ENCODE peak calls at places on chromosome 11, in eight cellular contexts. X is A549, Z is GM12878, S is IMR-90, P is H1, O is HepG2, W is K562, I is SK-N-SH. J is an unnamed sample.
A peak's percentile ranks its signal among the peaks of the same experiment; 100 is the strongest.

GRCh38 chr11:59173080-59173963 is 1.4 kb downstream of the DTX4 start:
- DNase-seq in S (peak; percentile 30), P (peak; percentile 69), I (peak; percentile 36), Z (no peak), W (no peak), X (no peak), O (peak; percentile 13), J (no peak)

GRCh38 chr11:16982256-16982671 is 31.9 kb downstream of the PLEKHA7 start:
- DNase-seq in Z (no peak), X (no peak), I (no peak), O (peak; percentile 71), P (no peak), S (no peak), W (no peak), J (no peak)

GRCh38 chr11:77879218-77879617 is 58.3 kb downstream of the AAMDC start:
- DNase-seq in P (no peak), S (peak; percentile 50), I (no peak), X (no peak), O (no peak), Z (peak; percentile 3), W (no peak), J (no peak)

GRCh38 chr11:120182790-120183491 is 27.9 kb upstream of the OAF start:
- DNase-seq in I (no peak), P (peak; percentile 76), Z (no peak), O (peak; percentile 73), W (no peak), X (no peak), S (no peak), J (no peak)

GRCh38 chr11:97607301-97608000 is 1217.6 kb downstream of the JRKL start:
- DNase-seq in Z (no peak), P (no peak), W (no peak), S (no peak), X (no peak), I (no peak), O (no peak), J (no peak)

GRCh38 chr11:79209540-79210266 is 231.1 kb downstream of the TENM4 start:
- DNase-seq in O (no peak), P (no peak), I (no peak), S (peak; percentile 42), Z (no peak), W (no peak), X (no peak), J (no peak)

GRCh38 chr11:126098204-126098769 is 35.6 kb upstream of the CDON start:
- DNase-seq in O (no peak), X (no peak), P (no peak), I (no peak), S (no peak), W (no peak), Z (no peak), J (no peak)

GRCh38 chr11:64759131-64759721 is 548 bp downstream of the PYGM start:
- DNase-seq in I (peak; percentile 48), Z (no peak), P (no peak), O (peak; percentile 50), X (no peak), S (no peak), W (no peak), J (no peak)

GRCh38 chr11:72349616-72350218 is 84.6 kb downstream of the CLPB start:
- DNase-seq in X (no peak), I (peak; percentile 68), S (no peak), P (no peak), W (no peak), O (no peak), Z (no peak), J (no peak)

GRCh38 chr11:64742940-64743590 is 877 bp downstream of the RASGRP2 start:
- DNase-seq in X (peak; percentile 92), S (no peak), Z (no peak), W (peak; percentile 91), P (peak; percentile 94), O (no peak), I (peak; percentile 93), J (no peak)

GRCh38 chr11:66727282-66727882 is 1.6 kb downstream of the SPTBN2 start:
- DNase-seq in S (peak; percentile 11), I (peak; percentile 84), P (peak; percentile 71), X (peak; percentile 51), W (peak; percentile 81), Z (no peak), O (no peak), J (no peak)

GRCh38 chr11:80155412-80156017 is 714.7 kb upstream of the TENM4 start:
- DNase-seq in W (peak; percentile 21), I (peak; percentile 24), P (no peak), Z (no peak), O (peak; percentile 21), S (peak; percentile 37), X (peak; percentile 1), J (no peak)

GRCh38 chr11:63871962-63872832 is 33.3 kb downstream of the MARK2 start:
- DNase-seq in I (peak; percentile 80), X (peak; percentile 71), O (peak; percentile 96), W (peak; percentile 85), P (no peak), S (peak; percentile 93), Z (peak; percentile 77), J (peak; percentile 60)

GRCh38 chr11:1734571-1735081 is 15.8 kb downstream of the IFITM10 start:
- DNase-seq in O (no peak), X (no peak), P (no peak), Z (no peak), I (no peak), S (no peak), W (no peak), J (no peak)

GRCh38 chr11:10632483-10632882 is 61.1 kb downstream of the IRAG1 start:
- DNase-seq in Z (no peak), W (no peak), S (no peak), X (no peak), P (peak; percentile 8), I (no peak), O (no peak), J (no peak)

GRCh38 chr11:95567685-95568084 is 221.9 kb downstream of the FAM76B start:
- DNase-seq in I (no peak), S (peak; percentile 63), O (no peak), P (no peak), W (no peak), X (no peak), Z (no peak), J (no peak)

GRCh38 chr11:14346303-14346702 is 12.7 kb downstream of the RRAS2 start:
- DNase-seq in W (no peak), Z (no peak), P (no peak), I (no peak), X (no peak), S (no peak), O (no peak), J (no peak)

DNA sequence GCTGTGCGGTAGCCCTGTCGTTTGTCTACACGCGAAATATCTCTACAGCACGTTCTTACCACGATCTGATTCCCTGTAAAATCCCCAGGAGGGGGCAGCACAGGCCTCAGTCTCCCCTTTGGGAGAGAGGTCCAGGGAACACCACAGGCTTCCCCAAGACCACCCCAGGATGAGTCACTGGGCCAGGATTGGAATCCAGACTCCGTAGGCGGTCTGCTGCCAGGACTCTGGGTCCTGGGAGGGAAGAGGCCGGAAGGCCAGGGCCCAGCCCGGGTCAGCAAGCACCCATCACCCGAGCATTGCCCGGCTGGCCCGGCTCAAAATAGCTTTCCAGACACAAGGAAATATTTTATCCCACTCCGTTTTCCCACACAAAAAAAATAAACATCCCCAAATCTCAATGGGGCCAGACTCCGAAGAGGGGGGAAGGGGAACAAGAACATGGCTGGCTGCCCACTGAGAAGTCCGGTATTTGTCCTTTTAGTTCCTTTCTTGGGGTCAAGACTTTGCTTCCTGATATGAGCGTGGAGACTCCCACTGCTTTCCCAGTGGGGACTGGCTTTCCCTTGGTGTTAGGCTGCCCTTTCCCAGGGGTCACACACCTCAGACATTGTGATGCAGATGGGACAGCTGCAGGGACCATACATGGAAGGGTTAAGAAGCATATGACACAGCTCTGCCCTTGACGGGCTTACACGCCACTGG is 91.3 kb downstream of the LRRC32 start:
- DNase-seq in S (no peak), O (no peak), P (peak; percentile 72), W (peak; percentile 40), I (peak; percentile 23), Z (no peak), X (no peak), J (no peak)
- TF ChIP-seq RAD21 in S (peak; percentile 19), O (no peak), P (peak; percentile 50), W (peak; percentile 57), I (peak; percentile 19), Z (no peak), X (no peak), J (peak; percentile 5)

GRCh38 chr11:134750619-134751018 is 338.6 kb upstream of the B3GAT1 start:
- DNase-seq in X (no peak), Z (no peak), W (no peak), S (no peak), I (no peak), O (no peak), P (no peak), J (no peak)
- TF ChIP-seq RAD21 in X (no peak), Z (no peak), W (no peak), S (no peak), I (no peak), O (no peak), P (no peak), J (no peak)

DNA sequence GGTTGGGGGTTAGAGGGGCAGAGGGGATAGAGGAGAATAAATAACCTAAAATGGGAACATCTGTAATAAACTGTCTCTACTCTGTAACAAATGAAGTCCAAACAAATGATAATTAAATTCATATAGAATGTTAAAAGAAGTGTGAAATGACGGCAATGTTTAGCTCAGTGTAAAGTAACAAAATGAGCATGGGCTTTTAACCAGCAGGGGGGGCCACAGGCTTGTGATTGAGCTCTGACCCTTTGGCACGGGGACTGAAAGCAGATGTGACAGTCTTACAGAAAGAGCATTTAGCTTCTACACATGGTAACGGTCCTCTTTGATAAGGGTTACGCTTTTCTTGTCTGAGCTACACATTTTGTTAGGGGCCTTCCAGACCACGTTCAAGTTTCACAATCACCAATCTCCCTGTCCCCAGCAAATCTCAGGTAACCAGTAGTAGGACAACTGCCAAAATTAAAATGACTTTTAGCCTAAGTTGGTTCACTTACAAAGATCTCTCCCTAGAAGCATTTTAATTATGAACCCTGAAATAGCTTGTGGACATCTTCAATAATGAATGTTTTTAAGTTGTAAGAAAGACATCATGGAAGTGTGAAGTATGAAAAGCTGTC is 262.5 kb downstream of the DCDC1 start:
- DNase-seq in I (peak; percentile 43), X (peak; percentile 26), S (peak; percentile 7), W (peak; percentile 43), O (peak; percentile 50), P (peak; percentile 88), Z (no peak), J (peak; percentile 51)
- TF ChIP-seq RAD21 in I (peak; percentile 82), X (peak; percentile 85), S (peak; percentile 58), W (peak; percentile 77), O (peak; percentile 19), P (peak; percentile 98), Z (peak; percentile 86), J (peak; percentile 83)

DNA sequence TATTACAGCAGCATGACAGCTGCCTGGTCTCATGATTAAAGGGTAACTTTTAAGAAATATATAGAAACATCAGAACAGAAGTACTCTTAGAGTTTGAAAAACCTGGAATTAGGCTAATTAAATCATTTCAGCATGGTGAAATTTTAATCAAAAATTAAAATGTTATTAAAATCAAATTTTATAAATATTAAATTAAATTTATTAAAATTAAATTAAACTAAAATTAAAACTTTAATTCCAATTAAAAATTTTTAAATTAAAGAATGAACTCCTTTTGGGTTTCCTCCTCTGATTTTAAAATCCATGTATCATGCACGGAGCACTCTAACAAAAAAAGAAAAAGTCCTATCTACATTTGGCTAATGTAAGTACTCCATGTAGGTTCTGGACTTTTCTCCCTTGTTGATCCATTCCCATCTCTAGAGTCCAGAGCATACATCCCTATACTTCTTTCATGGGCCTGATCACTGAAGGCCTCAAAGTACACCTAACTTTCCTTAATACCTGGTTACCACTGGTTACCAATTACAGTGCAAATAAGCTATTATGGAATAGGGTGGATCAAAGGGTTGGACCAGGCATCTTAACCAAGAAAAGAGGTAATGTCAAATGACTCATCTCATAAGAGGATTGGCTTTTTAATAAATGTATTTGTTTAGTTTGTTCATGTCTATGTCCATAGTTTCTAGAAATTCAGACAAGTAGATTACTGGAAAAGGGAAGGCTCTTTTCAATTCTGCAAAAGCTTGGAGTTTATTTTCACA is 48.4 kb upstream of the MUC15 start:
- DNase-seq in Z (no peak), O (no peak), W (no peak), I (no peak), S (no peak), P (no peak), X (no peak), J (no peak)
- TF ChIP-seq RAD21 in Z (no peak), O (no peak), W (no peak), I (no peak), S (no peak), P (no peak), X (no peak), J (no peak)